ENCODE peak calls at places on chromosomes 11 and 22, in five cellular contexts. W, O, V, K and J are unnamed samples. For H3K4me1, the result is how much of the 10 kb centered on the place peaks cover.

GRCh38 chr11:65355013-65355775 is 643 bp downstream of the TIGD3 start:
- DNase-seq in W (peak), O (peak), K (no peak), V (no peak), J (no peak)

GRCh38 chr11:6397636-6398035 is 7.4 kb downstream of the SMPD1 start:
- DNase-seq in W (no peak), V (peak), O (no peak), K (peak), J (no peak)

GRCh38 chr11:78386551-78386950 is 31.1 kb downstream of the GAB2 start:
- DNase-seq in O (no peak), K (no peak), V (no peak), W (no peak), J (no peak)

GRCh38 chr22:37623075-37624016 is 14.7 kb downstream of the GGA1 start:
- DNase-seq in V (peak), W (peak), O (peak), K (no peak), J (no peak)

GRCh38 chr11:130435671-130436070 is 7.3 kb upstream of the ADAMTS8 start:
- DNase-seq in O (no peak), V (no peak), W (no peak), K (peak), J (no peak)

GRCh38 chr11:27460158-27460565 is 12.4 kb downstream of the LGR4 start:
- DNase-seq in O (no peak), W (no peak), K (no peak), V (no peak), J (no peak)

GRCh38 chr11:86013718-86014117 is 55.2 kb downstream of the PICALM start:
- DNase-seq in K (no peak), W (no peak), V (no peak), O (no peak), J (no peak)

GRCh38 chr11:43282607-43283440 is 29.0 kb upstream of the API5 start:
- DNase-seq in V (no peak), W (peak), O (no peak), K (peak), J (no peak)

GRCh38 chr11:69388661-69389060 is 92.8 kb upstream of the LINC01488 start:
- DNase-seq in W (no peak), V (no peak), O (no peak), K (no peak), J (no peak)

GRCh38 chr11:58179648-58180047 is 9.2 kb upstream of the OR9Q2 start:
- DNase-seq in W (no peak), V (no peak), K (no peak), O (peak), J (no peak)

DNA sequence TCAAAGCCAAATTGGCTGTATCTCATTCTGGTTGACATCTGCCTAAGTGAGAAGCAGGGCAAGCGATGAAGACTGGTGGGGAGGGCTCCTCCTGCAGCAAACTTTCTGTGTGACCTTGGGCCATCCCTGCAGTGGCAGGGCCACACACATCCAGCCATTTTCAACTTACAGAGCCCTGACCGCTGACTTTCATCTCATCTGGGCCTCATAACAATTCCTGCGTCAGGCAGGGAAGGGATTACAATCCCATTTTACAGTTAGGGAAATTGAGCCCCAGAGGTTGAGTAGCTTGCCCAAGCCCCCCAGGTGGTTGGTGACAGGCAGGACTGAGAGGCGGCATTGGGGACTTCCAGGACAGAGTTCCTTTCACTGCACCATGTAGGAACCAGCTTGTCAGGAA is 21.9 kb downstream of the TPBGL start:
- DNase-seq in O (no peak), W (peak), K (no peak), V (peak), J (peak)
- H3K4me1 ChIP-seq in O (under half), W (under half), K (under half), V (under half), J (under half)

GRCh38 chr11:95147364-95147905 is 57.8 kb downstream of the ENDOD1 start:
- DNase-seq in W (no peak), V (no peak), K (peak), O (no peak), J (no peak)

GRCh38 chr11:95148421-95148820 is 58.8 kb downstream of the ENDOD1 start:
- DNase-seq in K (no peak), O (no peak), V (no peak), W (no peak), J (no peak)

GRCh38 chr11:95150977-95151684 is 61.5 kb downstream of the ENDOD1 start:
- DNase-seq in V (peak), W (peak), K (peak), O (peak), J (peak)

GRCh38 chr11:95148938-95149337 is 59.3 kb downstream of the ENDOD1 start:
- DNase-seq in K (no peak), V (no peak), W (no peak), O (no peak), J (no peak)

DNA sequence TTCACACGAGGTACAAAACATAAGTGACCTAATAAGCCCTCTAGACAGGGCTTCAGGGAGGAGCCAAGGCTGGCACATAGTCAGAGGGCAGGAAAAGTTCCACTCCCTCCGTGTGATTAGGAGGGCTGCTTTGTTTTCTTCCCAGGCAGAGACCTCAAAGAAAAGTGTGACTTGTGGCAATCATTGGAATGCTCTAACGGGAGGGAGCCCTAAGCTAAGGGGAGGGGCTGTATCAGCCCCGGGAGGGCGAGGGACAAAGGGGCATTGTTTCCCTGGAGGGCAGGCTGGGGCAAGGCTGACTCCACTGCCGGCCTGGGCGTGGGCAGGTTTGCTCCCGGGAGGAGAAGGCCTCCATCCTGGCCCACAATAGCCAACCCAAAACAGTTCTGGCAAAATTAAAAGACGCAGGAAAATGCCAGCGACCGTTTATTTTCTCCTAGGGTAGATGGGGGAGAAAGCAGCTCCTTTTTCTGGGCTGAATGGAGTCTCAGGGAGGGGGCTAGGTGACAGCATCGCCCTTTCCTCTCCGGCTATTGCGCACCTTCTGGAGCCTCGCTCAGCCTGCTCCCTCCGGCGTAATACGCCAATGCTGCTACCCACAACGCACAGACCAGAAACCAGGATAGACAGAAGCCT is 60.1 kb downstream of the ENDOD1 start:
- DNase-seq in K (peak), V (no peak), W (no peak), O (peak), J (peak)
- H3K4me3 ChIP-seq in K (no peak), V (peak), W (peak), O (no peak), J (no peak)

GRCh38 chr11:575996-576756 is at the start of gene PHRF1:
- DNase-seq in O (peak), K (peak), V (peak), W (peak), J (peak)

GRCh38 chr11:576791-577610 is 731 bp downstream of the PHRF1 start:
- DNase-seq in W (no peak), K (no peak), V (no peak), O (peak), J (no peak)

GRCh38 chr11:575324-575995 is 810 bp upstream of the PHRF1 start:
- DNase-seq in W (no peak), O (peak), V (no peak), K (no peak), J (no peak)

GRCh38 chr11:573146-573759 is 3.0 kb upstream of the PHRF1 start:
- DNase-seq in V (no peak), K (no peak), O (no peak), W (no peak), J (no peak)

DNA sequence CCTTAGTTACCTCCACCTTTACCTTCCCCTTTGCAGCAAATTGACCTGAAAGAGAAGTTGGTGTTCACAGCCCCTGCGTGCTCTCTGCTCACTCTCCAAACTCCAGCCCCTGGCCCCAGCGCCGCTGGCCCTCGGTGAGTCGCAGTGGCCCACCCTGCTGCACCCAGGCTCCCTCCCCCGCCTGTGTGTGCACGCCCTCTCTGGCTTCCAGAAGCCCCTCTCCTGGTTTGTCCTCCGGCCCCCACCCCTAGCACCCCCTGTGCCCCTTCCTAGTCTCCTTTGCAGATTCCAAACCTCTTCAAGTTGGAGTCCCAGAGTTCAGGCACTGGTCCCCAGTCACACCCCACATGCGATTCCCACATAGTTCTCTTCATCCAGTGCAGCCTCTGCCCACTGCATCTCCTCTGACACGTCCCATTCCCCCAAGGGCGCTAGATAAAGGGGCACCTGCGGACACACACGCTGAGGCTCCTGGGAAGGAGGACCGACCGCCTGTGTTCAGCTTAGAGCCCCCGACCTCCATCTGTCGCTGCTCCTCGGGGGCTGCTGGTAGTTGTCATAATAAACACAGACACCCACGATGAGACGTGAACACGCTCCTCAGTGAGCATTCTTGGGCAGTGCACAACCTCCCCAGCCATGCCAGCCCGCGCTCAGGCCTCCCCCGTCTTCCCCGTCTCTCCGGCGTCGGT is 1.5 kb upstream of the PHRF1 start:
- DNase-seq in K (no peak), O (peak), V (no peak), W (no peak), J (no peak)
- H3K4me1 ChIP-seq in K (under half), O (under half), V (under half), W (under half), J (under half)

GRCh38 chr11:68013611-68014156 is 3.6 kb downstream of the ALDH3B1 start:
- DNase-seq in O (peak), V (no peak), K (no peak), W (peak), J (no peak)
- H3K4me3 ChIP-seq in O (no peak), V (no peak), K (no peak), W (no peak), J (no peak)

DNA sequence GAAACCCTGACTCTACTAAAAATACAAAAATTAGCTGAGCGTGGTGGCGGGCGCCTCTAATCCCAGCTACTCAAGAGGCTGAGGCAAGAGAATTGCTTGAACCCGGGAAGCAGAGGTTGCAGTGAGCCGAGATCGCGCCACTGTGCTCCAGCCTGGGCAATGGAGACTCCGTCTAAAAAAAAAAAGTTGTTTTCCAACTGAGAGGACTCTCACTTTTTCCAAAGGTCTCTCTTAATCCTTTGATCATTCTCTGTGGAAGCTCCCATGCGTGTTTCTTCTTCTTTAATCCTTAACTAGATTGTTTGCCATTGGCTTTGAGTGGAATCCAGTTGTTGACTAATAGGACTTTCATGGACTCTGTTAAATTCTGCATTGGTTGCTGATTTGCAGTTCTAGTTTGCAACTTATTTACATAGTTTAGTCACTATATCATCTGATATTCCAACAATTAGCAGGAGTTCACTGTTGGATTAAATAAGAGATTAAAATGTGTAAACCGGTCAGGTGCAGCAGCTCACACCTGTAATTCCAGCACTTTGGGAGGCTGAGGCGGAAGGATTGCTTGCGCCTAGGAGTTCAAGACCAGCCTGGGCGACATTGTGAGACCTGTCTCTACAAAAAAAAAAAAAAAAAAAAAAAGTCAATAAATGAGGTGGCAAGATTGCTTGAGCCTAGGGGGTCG is 79.7 kb downstream of the C22orf31 start:
- DNase-seq in W (no peak), K (no peak), O (no peak), V (no peak), J (no peak)
- H3K4me1 ChIP-seq in W (under half), K (under half), O (under half), V (under half), J (under half)

GRCh38 chr11:112162761-112163669 is 879 bp downstream of the IL18 start:
- DNase-seq in K (peak), W (no peak), V (no peak), O (no peak), J (peak)

GRCh38 chr11:112163875-112164521 is at the start of gene IL18:
- DNase-seq in O (peak), V (peak), W (peak), K (peak), J (peak)

GRCh38 chr11:112167145-112167544 is at the start of gene TEX12:
- DNase-seq in O (no peak), V (no peak), W (no peak), K (no peak), J (no peak)

GRCh38 chr11:112165049-112165448 is 1.2 kb upstream of the IL18 start:
- DNase-seq in V (no peak), O (no peak), K (no peak), W (no peak), J (no peak)

GRCh38 chr11:112166561-112166960 is 611 bp upstream of the TEX12 start:
- DNase-seq in O (no peak), K (peak), V (no peak), W (no peak), J (no peak)
- H3K4me3 ChIP-seq in O (no peak), K (no peak), V (no peak), W (no peak), J (no peak)